ENCODE peak calls at places on chromosomes 12 and 14, in six cellular contexts. One of them, this sample, is unnamed.

GRCh38 chr12:50555471-50555885 is 50.7 kb downstream of the DIP2B start:
- DNase-seq in GM12878: no peak
- DNase-seq in A549: no peak
- DNase-seq in K562: peak; percentile 34
- DNase-seq in endothelial cell of umbilical vein: no peak
- DNase-seq in HepG2: no peak
- DNase-seq in this sample: no peak

GRCh38 chr14:73125746-73126145 is 10.6 kb upstream of the PSEN1 start:
- DNase-seq in K562: no peak
- DNase-seq in GM12878: no peak
- DNase-seq in endothelial cell of umbilical vein: no peak
- DNase-seq in HepG2: no peak
- DNase-seq in A549: no peak
- DNase-seq in this sample: no peak

GRCh38 chr12:71948390-71948789 is 9.7 kb downstream of the TPH2 start:
- DNase-seq in K562: no peak
- DNase-seq in A549: no peak
- DNase-seq in GM12878: no peak
- DNase-seq in HepG2: no peak
- DNase-seq in endothelial cell of umbilical vein: no peak
- DNase-seq in this sample: no peak

GRCh38 chr14:101495284-101495683 is 66.0 kb upstream of the DIO3 start:
- DNase-seq in HepG2: no peak
- DNase-seq in K562: no peak
- DNase-seq in GM12878: no peak
- DNase-seq in endothelial cell of umbilical vein: no peak
- DNase-seq in A549: no peak
- DNase-seq in this sample: no peak

GRCh38 chr12:102043928-102044327 is 17.9 kb downstream of the WASHC3 start:
- DNase-seq in GM12878: no peak
- DNase-seq in A549: no peak
- DNase-seq in K562: peak; percentile 21
- DNase-seq in endothelial cell of umbilical vein: no peak
- DNase-seq in HepG2: no peak
- DNase-seq in this sample: no peak

GRCh38 chr14:22558221-22558913 is 30.7 kb downstream of the DAD1 start:
- DNase-seq in A549: no peak
- DNase-seq in GM12878: no peak
- DNase-seq in K562: peak; percentile 30
- DNase-seq in endothelial cell of umbilical vein: no peak
- DNase-seq in HepG2: peak; percentile 53
- DNase-seq in this sample: peak; percentile 36

GRCh38 chr12:3838065-3838464 is 35.1 kb downstream of the PARP11 start:
- DNase-seq in GM12878: no peak
- DNase-seq in HepG2: no peak
- DNase-seq in K562: no peak
- DNase-seq in A549: no peak
- DNase-seq in endothelial cell of umbilical vein: no peak
- DNase-seq in this sample: peak; percentile 14

GRCh38 chr12:5556033-5556614 is 124.2 kb downstream of the NTF3 start:
- DNase-seq in K562: peak; percentile 33
- DNase-seq in A549: peak; percentile 10
- DNase-seq in HepG2: no peak
- DNase-seq in endothelial cell of umbilical vein: no peak
- DNase-seq in GM12878: no peak
- DNase-seq in this sample: peak; percentile 4

GRCh38 chr12:2891240-2892053 is 756 bp downstream of the TULP3 start:
- DNase-seq in HepG2: peak; percentile 35
- DNase-seq in GM12878: no peak
- DNase-seq in A549: peak; percentile 64
- DNase-seq in K562: peak; percentile 18
- DNase-seq in endothelial cell of umbilical vein: peak; percentile 72
- DNase-seq in this sample: peak; percentile 52

GRCh38 chr14:99118046-99118721 is 153.8 kb downstream of the BCL11B start:
- DNase-seq in A549: no peak
- DNase-seq in GM12878: no peak
- DNase-seq in endothelial cell of umbilical vein: no peak
- DNase-seq in HepG2: no peak
- DNase-seq in K562: no peak
- DNase-seq in this sample: peak; percentile 58

GRCh38 chr14:78848234-78848820 is 678.2 kb downstream of the NRXN3 start:
- DNase-seq in GM12878: no peak
- DNase-seq in A549: peak; percentile 54
- DNase-seq in endothelial cell of umbilical vein: peak; percentile 35
- DNase-seq in K562: peak; percentile 48
- DNase-seq in HepG2: peak; percentile 29
- DNase-seq in this sample: peak; percentile 27

GRCh38 chr12:104890463-104891096 is 67.5 kb downstream of the SLC41A2 start:
- DNase-seq in K562: no peak
- DNase-seq in endothelial cell of umbilical vein: no peak
- DNase-seq in GM12878: no peak
- DNase-seq in HepG2: no peak
- DNase-seq in A549: no peak
- DNase-seq in this sample: peak; percentile 14

GRCh38 chr12:53098354-53098981 is 1.0 kb downstream of the IGFBP6 start:
- DNase-seq in K562: peak; percentile 62
- DNase-seq in GM12878: no peak
- DNase-seq in endothelial cell of umbilical vein: peak; percentile 34
- DNase-seq in HepG2: no peak
- DNase-seq in A549: peak; percentile 74
- DNase-seq in this sample: no peak

GRCh38 chr14:102046337-102047278 is 40.2 kb downstream of the HSP90AA1 start:
- DNase-seq in A549: peak; percentile 81
- DNase-seq in K562: peak; percentile 83
- DNase-seq in GM12878: no peak
- DNase-seq in endothelial cell of umbilical vein: peak; percentile 15
- DNase-seq in HepG2: peak; percentile 70
- DNase-seq in this sample: peak; percentile 64

GRCh38 chr12:89140580-89141236 is 211.6 kb downstream of the DUSP6 start:
- DNase-seq in A549: no peak
- DNase-seq in endothelial cell of umbilical vein: no peak
- DNase-seq in HepG2: no peak
- DNase-seq in GM12878: no peak
- DNase-seq in K562: no peak
- DNase-seq in this sample: no peak

GRCh38 chr14:49999216-49999761 is 106.4 kb downstream of the ARF6 start:
- DNase-seq in K562: peak; percentile 77
- DNase-seq in HepG2: no peak
- DNase-seq in A549: peak; percentile 77
- DNase-seq in GM12878: no peak
- DNase-seq in endothelial cell of umbilical vein: peak; percentile 76
- DNase-seq in this sample: peak; percentile 92

GRCh38 chr14:67352055-67352454 is 7.5 kb downstream of the ATP6V1D start:
- DNase-seq in HepG2: no peak
- DNase-seq in K562: no peak
- DNase-seq in GM12878: no peak
- DNase-seq in A549: no peak
- DNase-seq in endothelial cell of umbilical vein: no peak
- DNase-seq in this sample: no peak

GRCh38 chr14:52458721-52459085 is 93.6 kb downstream of the TXNDC16 start:
- DNase-seq in K562: no peak
- DNase-seq in GM12878: no peak
- DNase-seq in A549: no peak
- DNase-seq in HepG2: no peak
- DNase-seq in endothelial cell of umbilical vein: no peak
- DNase-seq in this sample: no peak

GRCh38 chr12:69027411-69027811 is 94.4 kb upstream of the CPM start:
- DNase-seq in K562: no peak
- DNase-seq in A549: no peak
- DNase-seq in GM12878: no peak
- DNase-seq in HepG2: no peak
- DNase-seq in endothelial cell of umbilical vein: peak; percentile 52
- DNase-seq in this sample: no peak

GRCh38 chr12:80936353-80936641 is 1.4 kb downstream of the LIN7A start:
- DNase-seq in endothelial cell of umbilical vein: no peak
- DNase-seq in K562: no peak
- DNase-seq in HepG2: no peak
- DNase-seq in A549: no peak
- DNase-seq in GM12878: no peak
- DNase-seq in this sample: no peak

GRCh38 chr12:109741286-109741969 is 27.8 kb downstream of the FAM222A start:
- DNase-seq in K562: no peak
- DNase-seq in endothelial cell of umbilical vein: no peak
- DNase-seq in HepG2: no peak
- DNase-seq in GM12878: no peak
- DNase-seq in A549: no peak
- DNase-seq in this sample: no peak

GRCh38 chr12:123427036-123427769 is 9.3 kb downstream of the RILPL2 start:
- DNase-seq in K562: no peak
- DNase-seq in endothelial cell of umbilical vein: no peak
- DNase-seq in A549: no peak
- DNase-seq in GM12878: peak; percentile 97
- DNase-seq in HepG2: no peak
- DNase-seq in this sample: no peak

GRCh38 chr14:39382463-39382862 is 49.8 kb downstream of the FBXO33 start:
- DNase-seq in A549: no peak
- DNase-seq in HepG2: no peak
- DNase-seq in endothelial cell of umbilical vein: no peak
- DNase-seq in K562: no peak
- DNase-seq in GM12878: no peak
- DNase-seq in this sample: no peak

GRCh38 chr12:131102991-131103609 is 149.4 kb downstream of the ADGRD1 start:
- DNase-seq in HepG2: no peak
- DNase-seq in K562: no peak
- DNase-seq in GM12878: no peak
- DNase-seq in endothelial cell of umbilical vein: no peak
- DNase-seq in A549: no peak
- DNase-seq in this sample: no peak

DNA sequence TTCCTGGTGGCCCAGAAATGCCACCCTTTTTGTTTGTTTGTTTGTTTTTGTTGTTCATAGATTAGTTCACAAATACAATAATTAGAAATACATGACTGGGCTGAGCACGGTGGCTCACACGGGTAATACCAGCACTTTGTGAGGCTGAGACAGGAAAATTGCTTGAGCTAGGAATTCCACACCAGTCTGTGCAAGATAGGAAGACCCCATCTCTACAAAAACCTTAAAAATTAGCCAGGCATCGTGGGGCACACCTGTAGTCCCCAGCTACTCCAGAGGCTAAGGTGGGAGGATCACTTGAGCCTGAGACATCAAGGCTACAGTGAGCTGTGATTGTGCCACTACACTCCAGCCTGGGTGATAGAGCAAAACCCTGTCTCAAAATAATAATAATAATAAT is 2.3 kb upstream of the SSTR1 start:
- DNase-seq in HepG2: no peak
- DNase-seq in endothelial cell of umbilical vein: no peak
- DNase-seq in GM12878: no peak
- DNase-seq in K562: no peak
- DNase-seq in A549: no peak
- DNase-seq in this sample: no peak
- TF ChIP-seq POLR2A in HepG2: no peak
- TF ChIP-seq POLR2A in endothelial cell of umbilical vein: no peak
- TF ChIP-seq POLR2A in GM12878: no peak
- TF ChIP-seq POLR2A in K562: no peak
- TF ChIP-seq POLR2A in A549: no peak
- TF ChIP-seq POLR2A in this sample: no peak

DNA sequence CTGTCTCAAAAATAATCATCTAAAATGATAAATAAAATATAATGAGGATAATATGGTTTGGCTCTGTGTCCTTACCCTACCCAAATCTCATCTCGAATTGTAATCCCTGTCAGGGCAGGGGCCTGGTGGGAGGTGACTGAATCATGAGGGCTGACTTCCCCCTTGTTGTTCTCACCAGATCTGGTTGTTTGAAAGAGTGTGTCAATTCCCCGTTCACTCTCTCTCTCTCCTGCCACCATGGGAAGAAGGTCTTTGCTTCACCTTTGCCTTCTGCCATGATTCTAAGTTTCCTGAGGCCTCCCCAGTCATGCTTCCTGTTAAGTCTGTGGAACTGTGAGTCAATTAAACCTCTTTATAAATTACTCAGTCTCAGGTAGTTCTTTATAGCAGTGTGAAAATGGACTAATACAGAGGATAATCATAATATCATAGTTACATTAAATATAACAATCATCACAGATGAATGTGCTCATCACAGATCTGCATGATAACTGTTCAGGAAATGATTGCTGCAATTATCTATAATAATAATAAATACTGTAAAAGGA is 12.6 kb downstream of the EFCAB11 start:
- DNase-seq in K562: no peak
- DNase-seq in HepG2: no peak
- DNase-seq in endothelial cell of umbilical vein: no peak
- DNase-seq in GM12878: no peak
- DNase-seq in A549: no peak
- DNase-seq in this sample: no peak
- TF ChIP-seq MAX in K562: no peak
- TF ChIP-seq MAX in HepG2: no peak
- TF ChIP-seq MAX in endothelial cell of umbilical vein: no peak
- TF ChIP-seq MAX in GM12878: no peak
- TF ChIP-seq MAX in A549: no peak
- TF ChIP-seq MAX in this sample: no peak

GRCh38 chr12:124499873-124500231 is 67.6 kb downstream of the NCOR2 start:
- DNase-seq in GM12878: no peak
- DNase-seq in K562: no peak
- DNase-seq in endothelial cell of umbilical vein: no peak
- DNase-seq in HepG2: no peak
- DNase-seq in A549: no peak
- DNase-seq in this sample: no peak

GRCh38 chr12:124497658-124498057 is 69.8 kb downstream of the NCOR2 start:
- DNase-seq in HepG2: no peak
- DNase-seq in K562: no peak
- DNase-seq in A549: no peak
- DNase-seq in endothelial cell of umbilical vein: no peak
- DNase-seq in GM12878: no peak
- DNase-seq in this sample: no peak

GRCh38 chr12:124497039-124497438 is 70.4 kb downstream of the NCOR2 start:
- DNase-seq in K562: no peak
- DNase-seq in A549: no peak
- DNase-seq in endothelial cell of umbilical vein: no peak
- DNase-seq in HepG2: no peak
- DNase-seq in GM12878: no peak
- DNase-seq in this sample: no peak

GRCh38 chr12:124498870-124499753 is 68.3 kb downstream of the NCOR2 start:
- DNase-seq in HepG2: no peak
- DNase-seq in endothelial cell of umbilical vein: peak; percentile 37
- DNase-seq in A549: no peak
- DNase-seq in K562: no peak
- DNase-seq in GM12878: no peak
- DNase-seq in this sample: no peak

GRCh38 chr12:124498178-124498869 is 69.1 kb downstream of the NCOR2 start:
- DNase-seq in endothelial cell of umbilical vein: peak; percentile 73
- DNase-seq in GM12878: no peak
- DNase-seq in HepG2: no peak
- DNase-seq in A549: no peak
- DNase-seq in K562: no peak
- DNase-seq in this sample: no peak
- TF ChIP-seq MYC in endothelial cell of umbilical vein: no peak
- TF ChIP-seq MYC in GM12878: no peak
- TF ChIP-seq MYC in HepG2: no peak
- TF ChIP-seq MYC in A549: no peak
- TF ChIP-seq MYC in K562: no peak
- TF ChIP-seq MYC in this sample: no peak

DNA sequence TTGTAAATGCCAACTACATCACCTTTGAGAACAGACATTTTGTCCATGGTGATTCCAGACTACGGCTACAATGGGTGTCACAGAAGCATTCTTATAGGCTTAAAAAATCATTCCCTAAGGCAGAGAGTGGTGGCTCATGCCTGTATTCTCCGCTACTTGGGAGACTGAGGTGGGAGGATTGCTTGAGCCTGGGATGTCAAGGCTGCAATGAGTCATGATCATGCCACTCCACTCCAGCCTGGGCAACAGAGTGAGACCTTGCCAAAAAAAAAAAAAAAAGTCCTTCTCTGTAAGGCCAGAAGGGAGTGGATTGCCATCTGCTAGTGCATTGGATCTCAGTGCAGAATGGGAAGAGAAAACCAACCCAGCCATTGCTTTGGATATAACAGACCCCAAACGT is 522.5 kb downstream of the VRK1 start:
- DNase-seq in A549: no peak
- DNase-seq in K562: no peak
- DNase-seq in HepG2: no peak
- DNase-seq in endothelial cell of umbilical vein: no peak
- DNase-seq in GM12878: no peak
- DNase-seq in this sample: no peak
- TF ChIP-seq POLR2A in A549: no peak
- TF ChIP-seq POLR2A in K562: no peak
- TF ChIP-seq POLR2A in HepG2: no peak
- TF ChIP-seq POLR2A in endothelial cell of umbilical vein: no peak
- TF ChIP-seq POLR2A in GM12878: no peak
- TF ChIP-seq POLR2A in this sample: no peak